ENCODE peak calls at places on chromosomes 5 and 9, in five cellular contexts. H, O, Q, A and N are unnamed samples. For H3K4me1 and H3K9me3, the result is how much of the 10 kb centered on the place peaks cover.

GRCh38 chr9:136376457-136376856 is 3.0 kb upstream of the CARD9 start:
- DNase-seq in H (no peak), O (no peak), Q (no peak), A (no peak), N (no peak)

GRCh38 chr5:76548525-76549229 is 74.5 kb downstream of the F2RL2 start:
- DNase-seq in H (peak), O (no peak), Q (no peak), A (no peak), N (no peak)

GRCh38 chr5:137833463-137833862 is 34.2 kb upstream of the MYOT start:
- DNase-seq in H (no peak), O (no peak), Q (no peak), A (peak), N (no peak)

GRCh38 chr9:18606281-18606680 is 132.3 kb downstream of the ADAMTSL1 start:
- DNase-seq in H (no peak), O (no peak), Q (no peak), A (no peak), N (no peak)

GRCh38 chr5:150066901-150067396 is 19.4 kb downstream of the CSF1R start:
- DNase-seq in H (no peak), O (no peak), Q (no peak), A (peak), N (no peak)

GRCh38 chr5:55604611-55605067 is 69.9 kb upstream of the PLPP1 start:
- DNase-seq in H (no peak), O (no peak), Q (peak), A (peak), N (no peak)

GRCh38 chr9:20640331-20641187 is 18.3 kb upstream of the MLLT3 start:
- DNase-seq in H (peak), O (peak), Q (no peak), A (no peak), N (no peak)

GRCh38 chr5:146068977-146069779 is 36.2 kb downstream of the PLAC8L1 start:
- DNase-seq in H (no peak), O (no peak), Q (no peak), A (no peak), N (no peak)

GRCh38 chr5:119105971-119106370 is 35.1 kb downstream of the DMXL1 start:
- DNase-seq in H (no peak), O (no peak), Q (peak), A (no peak), N (no peak)

GRCh38 chr9:136222166-136222895 is 17.4 kb upstream of the LHX3 start:
- DNase-seq in H (no peak), O (no peak), Q (no peak), A (no peak), N (no peak)

GRCh38 chr9:112820886-112821285 is 69.8 kb downstream of the SLC46A2 start:
- DNase-seq in H (no peak), O (no peak), Q (no peak), A (no peak), N (no peak)

GRCh38 chr5:125375143-125375542 is 628.7 kb upstream of the ZNF608 start:
- DNase-seq in H (no peak), O (no peak), Q (no peak), A (no peak), N (no peak)
- H3K4me1 ChIP-seq in H (under half), O (under half), Q (half or more), A (under half), N (under half)

GRCh38 chr9:133476941-133477340 is 2.0 kb downstream of the SLC2A6 start:
- DNase-seq in H (no peak), O (no peak), Q (no peak), A (no peak), N (no peak)

GRCh38 chr9:133477461-133477860 is 1.4 kb downstream of the SLC2A6 start:
- DNase-seq in H (no peak), O (no peak), Q (no peak), A (no peak), N (no peak)

GRCh38 chr9:133477992-133478850 is 678 bp downstream of the SLC2A6 start:
- DNase-seq in H (no peak), O (peak), Q (peak), A (peak), N (peak)

GRCh38 chr9:133476531-133476930 is 2.4 kb downstream of the SLC2A6 start:
- DNase-seq in H (no peak), O (no peak), Q (no peak), A (no peak), N (no peak)

GRCh38 chr9:133478851-133479711 is at the start of gene SLC2A6:
- DNase-seq in H (peak), O (peak), Q (peak), A (peak), N (peak)
- H3K27ac ChIP-seq in H (peak), O (peak), Q (no peak), A (peak), N (peak)

DNA sequence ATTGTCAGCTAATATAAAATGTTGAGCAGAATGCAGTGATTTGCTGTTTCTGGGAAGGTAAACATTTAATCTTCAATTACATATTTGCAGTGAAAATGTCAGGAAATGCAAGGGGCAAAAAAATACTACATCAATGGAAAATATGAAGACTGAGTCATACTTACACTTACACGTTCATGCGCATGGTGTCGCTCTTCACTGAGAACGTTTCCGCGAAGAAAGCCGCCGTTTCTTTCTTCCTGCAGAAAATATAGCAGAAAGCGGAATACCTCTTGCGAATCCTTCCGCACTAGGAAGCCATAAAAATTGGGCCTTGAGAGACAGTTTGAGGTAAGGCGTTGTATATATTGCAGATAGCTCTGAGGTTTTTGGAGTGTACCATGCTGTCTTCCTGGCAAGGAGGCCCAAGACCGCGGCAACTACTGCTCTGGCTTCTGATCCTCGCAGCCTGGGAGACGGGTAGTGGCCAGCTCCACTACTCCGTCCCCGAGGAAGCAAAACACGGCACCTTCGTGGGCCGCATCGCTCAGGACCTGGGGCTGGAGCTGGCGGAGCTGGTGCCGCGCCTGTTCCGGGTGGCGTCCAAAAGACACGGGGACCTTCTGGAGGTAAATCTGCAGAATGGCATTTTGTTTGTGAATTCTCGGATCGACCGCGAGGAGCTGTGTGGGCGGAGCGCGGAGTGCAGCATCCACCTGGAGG is at the start of gene PCDHA13:
- DNase-seq in H (no peak), O (peak), Q (peak), A (no peak), N (peak)
- H3K9me3 ChIP-seq in H (under half), O (under half), Q (under half), A (under half), N (under half)

DNA sequence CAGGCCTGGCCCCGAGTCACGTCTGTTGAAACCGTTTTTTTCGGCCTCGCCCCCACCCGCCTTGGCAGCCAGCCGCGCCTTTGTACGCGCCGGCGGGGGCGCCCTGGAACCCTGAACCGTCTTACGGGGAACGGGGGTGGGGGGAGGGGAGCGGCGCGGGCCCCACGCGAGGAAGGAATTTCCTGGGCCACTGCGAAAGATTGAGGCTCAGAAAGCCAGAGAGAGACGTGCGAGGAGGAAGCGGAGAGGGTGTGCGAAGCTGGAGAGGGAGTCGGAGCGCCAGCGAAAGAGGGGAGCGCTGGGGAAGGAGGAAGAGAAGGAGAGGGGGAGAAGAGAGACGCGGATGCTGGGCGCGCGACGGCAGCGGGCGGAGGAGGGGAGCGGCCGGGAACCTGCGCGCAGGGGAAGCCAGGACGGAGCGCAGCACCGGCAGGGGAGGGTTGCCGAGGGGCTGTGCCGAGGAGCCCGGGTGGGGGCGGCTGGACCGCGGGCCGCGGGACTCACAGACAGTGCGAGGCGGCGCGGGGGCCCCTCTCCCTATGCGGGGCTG is 4.6 kb upstream of the PRDM12 start:
- DNase-seq in H (no peak), O (no peak), Q (peak), A (no peak), N (no peak)
- H3K4me1 ChIP-seq in H (under half), O (under half), Q (under half), A (under half), N (under half)

GRCh38 chr5:57778528-57779175 is 296.0 kb upstream of the ACTBL2 start:
- DNase-seq in H (no peak), O (no peak), Q (peak), A (no peak), N (no peak)
- H3K27ac ChIP-seq in H (no peak), O (no peak), Q (no peak), A (no peak), N (no peak)

GRCh38 chr5:141260458-141261237 is 15.5 kb downstream of the PCDHB15 start:
- DNase-seq in H (no peak), O (no peak), Q (peak), A (peak), N (no peak)

GRCh38 chr5:141261238-141261546 is 16.0 kb downstream of the PCDHB15 start:
- DNase-seq in H (no peak), O (no peak), Q (no peak), A (no peak), N (no peak)

GRCh38 chr5:141258464-141258863 is 13.3 kb downstream of the PCDHB15 start:
- DNase-seq in H (no peak), O (no peak), Q (no peak), A (no peak), N (no peak)

DNA sequence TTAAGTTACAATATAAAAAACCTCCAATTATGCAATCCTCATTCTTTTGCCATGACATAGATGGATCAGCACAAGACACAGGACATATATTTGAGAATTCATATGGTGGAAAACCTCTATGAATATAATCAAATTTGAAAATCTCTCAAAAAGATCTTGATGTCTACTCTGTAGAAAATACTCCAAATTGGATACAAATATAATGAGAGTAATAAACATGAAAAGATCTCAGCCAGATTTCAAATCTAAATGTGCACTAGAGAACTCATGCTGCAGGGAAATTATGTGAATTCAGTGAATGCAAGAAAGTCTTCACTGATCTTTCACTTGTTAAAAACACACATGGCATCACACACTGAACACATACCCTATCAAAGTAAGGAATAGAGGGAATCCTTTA is 13.8 kb downstream of the PCDHB15 start:
- DNase-seq in H (no peak), O (no peak), Q (no peak), A (no peak), N (no peak)
- H3K9me3 ChIP-seq in H (under half), O (half or more), Q (half or more), A (half or more), N (half or more)

GRCh38 chr5:180818275-180818674 is 15.7 kb upstream of the MGAT1 start:
- DNase-seq in H (no peak), O (no peak), Q (no peak), A (no peak), N (no peak)
- H3K4me1 ChIP-seq in H (under half), O (half or more), Q (under half), A (under half), N (under half)

DNA sequence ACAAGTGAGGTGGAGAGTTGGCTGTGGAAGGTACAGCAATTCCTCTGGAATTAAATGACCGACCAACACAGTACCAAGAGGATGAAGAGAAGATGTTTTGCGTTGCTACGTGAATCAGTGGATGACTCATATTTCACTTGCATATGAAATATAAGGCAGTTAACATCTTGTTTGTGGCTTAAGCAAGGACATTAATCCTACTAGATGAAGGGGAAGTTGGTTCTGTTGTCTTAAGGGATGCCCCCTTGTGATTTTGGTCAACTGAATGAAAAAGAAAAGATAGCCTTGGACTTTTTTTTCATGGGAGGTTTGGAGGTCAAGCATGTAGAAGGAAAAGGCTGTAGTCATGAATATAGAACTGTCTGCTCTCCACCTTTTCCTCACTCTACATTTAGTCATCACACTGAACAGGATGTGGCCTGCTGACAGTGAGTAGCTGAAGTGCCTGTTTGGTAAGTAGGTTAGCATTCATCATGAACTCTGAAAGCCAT is 33.9 kb downstream of the VLDLR start:
- DNase-seq in H (no peak), O (no peak), Q (no peak), A (peak), N (no peak)
- H3K27ac ChIP-seq in H (no peak), O (no peak), Q (no peak), A (peak), N (peak)

DNA sequence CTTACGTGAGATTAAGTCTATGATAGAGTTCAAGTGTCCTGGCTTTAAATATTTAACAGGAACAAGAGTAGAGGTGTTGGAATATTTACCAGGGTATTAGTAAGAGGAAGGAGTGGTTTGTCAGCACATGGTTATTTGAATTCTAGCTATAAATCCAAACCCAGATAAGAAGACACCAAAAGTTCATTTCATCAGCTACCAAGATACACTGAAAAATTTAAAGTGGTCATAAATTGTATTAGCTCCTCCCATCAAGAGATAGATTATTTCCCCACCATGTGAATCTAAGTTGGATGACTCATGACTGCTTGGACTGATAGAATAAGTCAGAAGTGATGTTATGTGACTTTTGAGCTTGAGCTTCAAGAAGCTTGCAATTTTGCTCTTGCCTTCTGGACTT is 72.1 kb upstream of the GRAMD2B start:
- DNase-seq in H (no peak), O (no peak), Q (no peak), A (peak), N (no peak)
- H3K9me3 ChIP-seq in H (under half), O (under half), Q (under half), A (under half), N (under half)